ENCODE peak calls at places on chromosomes 5 and 9, in ten cellular contexts. J is GM12878, Q is cardiac muscle cell, F is CD14-positive monocyte, R is heart right ventricle, H is fibroblast of pulmonary artery, N is glutamatergic neuron, B is neural progenitor cell, A is AG04450, S is astrocyte of the spinal cord. I is an unnamed sample.

GRCh38 chr9:77291714-77292113 is 114.4 kb downstream of the VPS13A start:
- DNase-seq in R (no peak), J (no peak), S (no peak), Q (peak; percentile 25), H (peak; percentile 50), F (no peak), B (peak; percentile 47), A (no peak), N (no peak), I (peak; percentile 17)

GRCh38 chr9:70502690-70503089 is 88.2 kb upstream of the KLF9 start:
- DNase-seq in N (no peak), B (no peak), Q (no peak), H (peak; percentile 68), S (no peak), R (no peak), F (no peak), J (no peak), A (no peak), I (no peak)

GRCh38 chr5:16464664-16465543 is 696 bp downstream of the ZNF622 start:
- DNase-seq in A (no peak), H (no peak), F (no peak), Q (no peak), N (peak; percentile 42), S (peak; percentile 0), R (no peak), J (no peak), B (no peak), I (no peak)

GRCh38 chr9:122526602-122527001 is 491 bp downstream of the OR1N1 start:
- DNase-seq in Q (no peak), B (no peak), S (no peak), H (no peak), R (no peak), F (no peak), J (no peak), A (no peak), N (no peak), I (no peak)

GRCh38 chr5:180818275-180818674 is 15.7 kb upstream of the MGAT1 start:
- DNase-seq in N (no peak), S (no peak), R (no peak), A (no peak), F (no peak), H (no peak), B (no peak), Q (no peak), J (no peak), I (no peak)

GRCh38 chr9:130981761-130982147 is 27.2 kb upstream of the LAMC3 start:
- DNase-seq in B (no peak), H (no peak), S (no peak), Q (no peak), R (no peak), A (no peak), F (no peak), N (no peak), J (no peak), I (no peak)

GRCh38 chr5:173472784-173473278 is 143.6 kb downstream of the BOD1 start:
- DNase-seq in Q (peak; percentile 71), B (no peak), S (no peak), A (no peak), F (no peak), H (peak; percentile 70), N (no peak), J (no peak), R (no peak), I (no peak)

GRCh38 chr5:38551020-38552017 is 5.1 kb downstream of the LIFR start:
- DNase-seq in B (peak; percentile 72), A (peak; percentile 27), J (no peak), S (peak; percentile 51), F (no peak), N (peak; percentile 27), R (no peak), Q (peak; percentile 73), H (peak; percentile 76), I (no peak)

GRCh38 chr5:37533851-37534250 is 154.7 kb downstream of the WDR70 start:
- DNase-seq in Q (no peak), H (peak; percentile 7), J (no peak), S (peak; percentile 73), F (no peak), N (no peak), B (no peak), A (no peak), R (no peak), I (no peak)

GRCh38 chr9:122845116-122845515 is 16.7 kb upstream of the PDCL start:
- DNase-seq in Q (no peak), A (no peak), H (no peak), F (no peak), J (no peak), R (no peak), N (no peak), B (no peak), S (no peak), I (no peak)

GRCh38 chr9:130946778-130947617 is 8.0 kb upstream of the FIBCD1 start:
- DNase-seq in Q (peak; percentile 41), F (no peak), A (no peak), B (no peak), R (no peak), J (no peak), N (no peak), S (no peak), H (peak; percentile 56), I (no peak)

GRCh38 chr5:69231851-69232250 is 2.8 kb upstream of the CDK7 start:
- DNase-seq in B (no peak), S (peak; percentile 77), F (no peak), N (no peak), J (no peak), R (no peak), H (no peak), Q (no peak), A (no peak), I (no peak)

GRCh38 chr5:36790847-36791246 is 85.7 kb upstream of the NIPBL start:
- DNase-seq in Q (no peak), H (no peak), J (no peak), R (no peak), S (no peak), F (no peak), B (no peak), N (no peak), A (no peak), I (no peak)

GRCh38 chr9:128104171-128104618 is 23.3 kb downstream of the PTGES2 start:
- DNase-seq in Q (no peak), A (no peak), R (no peak), H (peak; percentile 38), J (no peak), B (no peak), F (no peak), S (peak; percentile 33), N (no peak), I (no peak)

GRCh38 chr9:128102196-128102595 is 25.3 kb downstream of the PTGES2 start:
- DNase-seq in Q (no peak), F (no peak), J (no peak), H (no peak), S (no peak), N (no peak), A (no peak), B (no peak), R (no peak), I (no peak)

GRCh38 chr9:128102861-128103588 is 24.5 kb downstream of the PTGES2 start:
- DNase-seq in J (no peak), A (no peak), B (no peak), H (no peak), R (no peak), F (no peak), Q (no peak), S (no peak), N (no peak), I (no peak)

GRCh38 chr9:128101690-128102089 is 25.8 kb downstream of the PTGES2 start:
- DNase-seq in A (no peak), R (peak; percentile 64), Q (no peak), F (no peak), B (no peak), J (no peak), N (peak; percentile 62), S (no peak), H (no peak), I (no peak)

GRCh38 chr9:128103589-128103962 is 24.0 kb downstream of the PTGES2 start:
- DNase-seq in S (no peak), A (no peak), Q (no peak), J (no peak), B (no peak), N (no peak), R (no peak), F (no peak), H (no peak), I (no peak)
- TF ChIP-seq CTCF in S (peak; percentile 25), A (peak; percentile 32), Q (peak; percentile 14), J (no peak), B (no peak), N (no peak), R (peak; percentile 22), F (no peak), H (peak; percentile 13), I (no peak)

GRCh38 chr9:581673-582497 is 259.6 kb upstream of the DMRT1 start:
- DNase-seq in N (peak; percentile 51), Q (no peak), A (no peak), F (no peak), J (no peak), H (no peak), B (peak; percentile 57), S (no peak), R (no peak), I (peak; percentile 57)
- TF ChIP-seq CTCF in N (peak; percentile 31), Q (peak; percentile 24), A (peak; percentile 51), F (no peak), J (no peak), H (no peak), B (peak; percentile 56), S (peak; percentile 29), R (no peak), I (peak; percentile 43)

DNA sequence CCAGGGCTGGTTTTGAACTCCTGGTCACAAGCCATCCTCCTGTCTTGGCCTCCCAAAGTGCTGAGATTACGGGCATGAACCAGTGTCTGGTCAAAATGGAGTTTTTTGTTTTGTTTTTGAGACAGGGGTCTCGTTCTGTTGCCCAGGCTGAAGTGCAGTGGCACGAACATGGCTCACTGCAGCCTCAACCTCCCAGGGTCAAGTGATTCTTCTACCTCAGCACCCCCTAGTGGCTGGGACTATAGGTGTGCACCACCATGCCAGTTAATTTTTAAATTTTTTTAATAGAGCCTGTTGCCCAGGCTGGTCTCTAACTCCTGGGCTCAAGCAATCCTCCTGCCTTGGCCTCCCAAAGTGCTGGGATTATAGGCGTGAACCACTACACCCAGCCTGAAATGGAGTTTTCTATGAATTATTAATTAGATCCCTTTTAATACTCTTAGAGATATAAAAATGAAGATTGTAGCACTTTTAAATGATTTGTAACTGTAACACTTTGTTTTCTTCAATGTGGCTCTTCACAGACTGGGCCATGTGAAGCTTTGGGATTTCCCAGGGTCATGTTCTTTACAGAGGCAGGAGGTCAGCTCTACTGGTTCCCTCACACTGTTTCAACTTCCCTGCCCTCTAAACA is 32.6 kb upstream of the SPARC start:
- DNase-seq in S (no peak), Q (peak; percentile 75), B (peak; percentile 36), N (no peak), H (peak; percentile 74), R (peak; percentile 25), F (no peak), J (no peak), A (no peak), I (peak; percentile 51)
- TF ChIP-seq CTCF in S (peak; percentile 53), Q (peak; percentile 66), B (peak; percentile 57), N (peak; percentile 68), H (peak; percentile 73), R (peak; percentile 68), F (peak; percentile 73), J (peak; percentile 53), A (peak; percentile 48), I (peak; percentile 86)

DNA sequence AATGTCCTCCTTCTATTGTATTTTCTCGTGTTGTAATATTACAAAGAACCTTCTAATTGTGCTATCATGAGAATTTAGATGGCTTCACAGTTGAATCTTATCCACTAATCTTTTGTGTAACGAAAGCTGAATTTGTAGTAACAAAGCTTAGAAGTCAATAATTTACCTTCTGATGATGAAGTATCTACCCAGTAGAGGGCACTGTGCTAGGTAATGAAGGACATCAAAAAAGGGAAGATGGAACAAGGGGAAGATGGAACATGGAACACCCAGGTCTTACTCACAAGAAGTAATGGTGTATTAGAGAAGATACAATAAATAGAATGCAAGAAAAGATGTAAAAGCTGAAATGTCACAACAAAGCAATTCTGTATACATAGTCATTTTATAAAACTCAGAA is 131.0 kb upstream of the CCNG1 start:
- DNase-seq in A (no peak), J (no peak), B (peak; percentile 25), R (no peak), S (peak; percentile 0), Q (peak; percentile 42), H (peak; percentile 45), N (no peak), F (no peak), I (no peak)
- TF ChIP-seq CTCF in A (peak; percentile 14), J (peak; percentile 37), B (peak; percentile 68), R (peak; percentile 31), S (no peak), Q (peak; percentile 40), H (peak; percentile 47), N (peak; percentile 31), F (peak; percentile 45), I (peak; percentile 50)

I was measured in endothelial cell.